ENCODE peak calls at places on chromosome 15, in four cellular contexts. K is K562, W is HL-60, Q is GM12878. A is an unnamed sample.
A peak's percentile ranks its signal among the peaks of the same experiment; 100 is the strongest.

GRCh38 chr15:59255647-59256380 is 49.2 kb downstream of the LDHAL6B start:
- DNase-seq in K (peak; percentile 11), W (peak; percentile 8), Q (no peak), A (no peak)

GRCh38 chr15:75123395-75123794 is 78.3 kb upstream of the C15orf39 start:
- DNase-seq in K (no peak), W (no peak), Q (no peak), A (no peak)

GRCh38 chr15:65550681-65551098 is 20.4 kb downstream of the HACD3 start:
- DNase-seq in K (no peak), W (no peak), Q (no peak), A (no peak)

GRCh38 chr15:33840615-33841014 is 127.7 kb upstream of the CHRM5 start:
- DNase-seq in K (no peak), W (no peak), Q (no peak), A (no peak)

GRCh38 chr15:60044636-60045273 is 40.6 kb downstream of the FOXB1 start:
- DNase-seq in K (no peak), W (no peak), Q (no peak), A (no peak)

GRCh38 chr15:58066042-58066867 is 744 bp upstream of the ALDH1A2 start:
- DNase-seq in K (peak; percentile 78), W (no peak), Q (no peak), A (peak; percentile 39)

GRCh38 chr15:67969892-67970291 is 84.2 kb upstream of the PIAS1 start:
- DNase-seq in K (no peak), W (no peak), Q (no peak), A (no peak)

GRCh38 chr15:42065008-42065407 is 29.4 kb downstream of the PLA2G4D start:
- DNase-seq in K (no peak), W (no peak), Q (no peak), A (no peak)

GRCh38 chr15:66777596-66778313 is 75.7 kb downstream of the SMAD6 start:
- DNase-seq in K (no peak), W (no peak), Q (no peak), A (no peak)

GRCh38 chr15:90892498-90893174 is 8.3 kb downstream of the FES start:
- DNase-seq in K (no peak), W (no peak), Q (no peak), A (no peak)

GRCh38 chr15:60243769-60244168 is 154.0 kb downstream of the ANXA2 start:
- DNase-seq in K (no peak), W (no peak), Q (no peak), A (no peak)

GRCh38 chr15:52804526-52805081 is 14.5 kb upstream of the ONECUT1 start:
- DNase-seq in K (no peak), W (no peak), Q (no peak), A (no peak)

GRCh38 chr15:60076582-60077263 is 72.6 kb downstream of the FOXB1 start:
- DNase-seq in K (no peak), W (no peak), Q (no peak), A (no peak)

GRCh38 chr15:63198315-63198714 is 8.9 kb downstream of the RAB8B start:
- DNase-seq in K (no peak), W (no peak), Q (no peak), A (no peak)

GRCh38 chr15:67212655-67213054 is 41.8 kb downstream of the AAGAB start:
- DNase-seq in K (no peak), W (no peak), Q (no peak), A (no peak)

GRCh38 chr15:74528876-74529275 is 12.1 kb upstream of the ARID3B start:
- DNase-seq in K (no peak), W (no peak), Q (no peak), A (no peak)

GRCh38 chr15:42919794-42920280 is 741 bp downstream of the TTBK2 start:
- DNase-seq in K (peak; percentile 22), W (peak; percentile 27), Q (no peak), A (no peak)

GRCh38 chr15:57639306-57639705 is 47.6 kb downstream of the MYZAP start:
- DNase-seq in K (no peak), W (no peak), Q (no peak), A (no peak)

GRCh38 chr15:31263751-31264533 is 62.7 kb upstream of the KLF13 start:
- DNase-seq in K (no peak), W (peak; percentile 99), Q (peak; percentile 88), A (no peak)
- TF ChIP-seq POLR2AphosphoS5 in K (no peak), W (peak; percentile 99), Q (peak; percentile 71), A (no peak)

GRCh38 chr15:40787344-40787841 is 17.6 kb downstream of the C15orf62 start:
- DNase-seq in K (no peak), W (peak; percentile 99), Q (no peak), A (no peak)

GRCh38 chr15:40787991-40788390 is 18.2 kb downstream of the C15orf62 start:
- DNase-seq in K (no peak), W (no peak), Q (no peak), A (no peak)

GRCh38 chr15:40785814-40786213 is 16.0 kb downstream of the C15orf62 start:
- DNase-seq in K (no peak), W (no peak), Q (no peak), A (no peak)

GRCh38 chr15:40785158-40785557 is 15.4 kb downstream of the C15orf62 start:
- DNase-seq in K (no peak), W (no peak), Q (no peak), A (no peak)

GRCh38 chr15:40782609-40783227 is 12.9 kb downstream of the C15orf62 start:
- DNase-seq in K (peak; percentile 57), W (no peak), Q (no peak), A (peak; percentile 64)
- TF ChIP-seq SPI1 in K (no peak), W (no peak), Q (no peak), A (no peak)

GRCh38 chr15:98765610-98766009 is 117.3 kb downstream of the IGF1R start:
- DNase-seq in K (no peak), W (no peak), Q (no peak), A (no peak)

GRCh38 chr15:98764296-98764695 is 116.0 kb downstream of the IGF1R start:
- DNase-seq in K (no peak), W (no peak), Q (no peak), A (no peak)

GRCh38 chr15:98770984-98771383 is 122.6 kb downstream of the IGF1R start:
- DNase-seq in K (no peak), W (no peak), Q (no peak), A (no peak)

GRCh38 chr15:98769867-98770266 is 121.5 kb downstream of the IGF1R start:
- DNase-seq in K (no peak), W (no peak), Q (no peak), A (no peak)

GRCh38 chr15:98767692-98768091 is 119.4 kb downstream of the IGF1R start:
- DNase-seq in K (no peak), W (no peak), Q (no peak), A (no peak)
- TF ChIP-seq POLR2AphosphoS5 in K (no peak), W (no peak), Q (no peak), A (no peak)

GRCh38 chr15:36271048-36271447 is 308.4 kb upstream of the CDIN1 start:
- DNase-seq in K (no peak), W (no peak), Q (no peak), A (no peak)

GRCh38 chr15:36278219-36278618 is 301.2 kb upstream of the CDIN1 start:
- DNase-seq in K (no peak), W (no peak), Q (no peak), A (no peak)

DNA sequence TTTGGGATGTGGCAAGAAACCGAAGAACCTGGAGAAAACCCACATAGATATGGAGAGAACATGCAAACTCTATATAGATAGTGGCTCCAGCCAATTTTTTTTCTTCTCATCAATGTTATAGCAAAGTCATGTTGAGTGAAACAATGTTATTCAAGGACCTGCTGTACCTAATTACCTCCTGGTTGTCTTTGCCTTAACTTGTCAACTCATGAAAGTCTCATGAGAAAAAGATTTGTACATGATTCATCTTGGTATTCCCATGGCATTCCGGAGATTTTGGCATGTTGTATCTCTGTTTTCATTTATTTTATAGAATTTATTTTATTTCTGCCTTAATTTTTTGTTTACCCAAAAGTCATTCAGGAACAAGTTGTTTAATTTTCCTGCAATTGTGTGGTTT is 303.8 kb upstream of the CDIN1 start:
- DNase-seq in K (no peak), W (no peak), Q (no peak), A (no peak)
- TF ChIP-seq SPI1 in K (no peak), W (no peak), Q (no peak), A (no peak)

GRCh38 chr15:73517566-73517965 is 74.6 kb downstream of the REC114 start:
- DNase-seq in K (no peak), W (no peak), Q (no peak), A (no peak)

GRCh38 chr15:73518180-73518862 is 75.4 kb downstream of the REC114 start:
- DNase-seq in K (no peak), W (no peak), Q (no peak), A (no peak)

GRCh38 chr15:73518876-73519594 is 76.1 kb downstream of the REC114 start:
- DNase-seq in K (no peak), W (no peak), Q (no peak), A (no peak)

DNA sequence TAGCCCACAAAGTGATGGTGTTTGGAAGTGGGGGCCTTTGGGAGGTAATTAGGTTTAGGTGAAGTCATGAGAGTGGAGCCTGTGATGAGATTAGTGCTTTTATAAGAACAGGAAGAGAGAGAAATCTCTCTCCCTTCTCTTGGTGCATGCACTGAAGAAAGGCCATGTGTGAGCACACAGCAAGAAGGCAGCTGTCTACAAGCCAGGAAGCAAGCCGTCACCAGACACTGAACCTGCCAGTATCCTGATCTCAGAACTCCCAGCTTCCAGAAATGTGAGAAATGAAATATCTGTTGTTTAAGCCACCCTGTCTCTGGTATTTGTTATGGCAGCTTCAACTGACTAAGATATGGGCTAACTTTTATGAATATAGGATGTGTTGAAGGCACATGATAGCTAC is 72.6 kb downstream of the REC114 start:
- DNase-seq in K (no peak), W (no peak), Q (no peak), A (no peak)
- TF ChIP-seq POLR2AphosphoS5 in K (no peak), W (no peak), Q (no peak), A (no peak)

DNA sequence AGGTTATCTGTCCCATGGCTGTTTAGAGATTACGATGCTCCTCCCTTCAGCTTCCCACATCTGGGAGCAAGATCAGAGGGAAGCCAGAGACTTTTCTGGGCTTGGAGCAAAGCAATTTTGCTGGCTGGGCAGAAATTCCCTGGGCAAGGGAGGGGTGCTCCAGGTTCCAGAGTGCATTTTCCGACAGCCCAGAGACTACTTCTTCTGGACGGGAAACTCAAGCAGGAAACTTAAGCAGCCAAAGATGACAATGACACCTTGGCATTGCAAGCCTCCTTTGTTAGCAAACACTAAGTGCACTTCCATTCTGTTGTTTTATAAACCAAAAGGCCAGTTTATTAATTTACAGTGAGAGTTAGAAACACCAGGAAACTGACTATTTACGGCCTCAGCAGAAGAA is 104.4 kb downstream of the MESD start:
- DNase-seq in K (no peak), W (no peak), Q (no peak), A (no peak)
- TF ChIP-seq SPI1 in K (no peak), W (no peak), Q (no peak), A (no peak)

GRCh38 chr15:46956456-46956855 is 760.8 kb upstream of the SEMA6D start:
- DNase-seq in K (no peak), W (no peak), Q (no peak), A (no peak)

GRCh38 chr15:46961795-46962194 is 755.5 kb upstream of the SEMA6D start:
- DNase-seq in K (no peak), W (no peak), Q (no peak), A (no peak)
- TF ChIP-seq POLR2AphosphoS5 in K (no peak), W (no peak), Q (no peak), A (no peak)

GRCh38 chr15:76514292-76514691 is 177.7 kb downstream of the ISL2 start:
- DNase-seq in K (no peak), W (no peak), Q (no peak), A (no peak)
- TF ChIP-seq SPI1 in K (no peak), W (no peak), Q (no peak), A (no peak)

GRCh38 chr15:101391981-101392566 is 97.0 kb upstream of the SNRPA1 start:
- DNase-seq in K (no peak), W (no peak), Q (peak; percentile 2), A (no peak)
- TF ChIP-seq POLR2AphosphoS5 in K (no peak), W (no peak), Q (no peak), A (no peak)